ENCODE peak calls at places on chromosomes 5 and 9, in eight cellular contexts. One of them, this sample, is unnamed.

GRCh38 chr5:6732634-6733410 is 19.6 kb downstream of the TENT4A start:
- DNase-seq in stimulated activated CD4-positive, alpha-beta T cell treated with anti-CD3 and anti-CD28 coated beads, TNF-alpha, amount 100 ng/mL, for 1 hour: no peak
- DNase-seq in tibial artery: no peak
- DNase-seq in mucosa of descending colon: no peak
- DNase-seq in Peyer's patch: no peak
- DNase-seq in HEK293T: no peak
- DNase-seq in AG08396: peak; percentile 61
- DNase-seq in naive thymus-derived CD4-positive, alpha-beta T cell: no peak
- DNase-seq in this sample: peak; percentile 78

GRCh38 chr5:72125931-72126620 is 18.8 kb downstream of the MAP1B start:
- DNase-seq in Peyer's patch: no peak
- DNase-seq in tibial artery: no peak
- DNase-seq in AG08396: no peak
- DNase-seq in mucosa of descending colon: no peak
- DNase-seq in naive thymus-derived CD4-positive, alpha-beta T cell: no peak
- DNase-seq in stimulated activated CD4-positive, alpha-beta T cell treated with anti-CD3 and anti-CD28 coated beads, TNF-alpha, amount 100 ng/mL, for 1 hour: no peak
- DNase-seq in HEK293T: no peak
- DNase-seq in this sample: peak; percentile 43

GRCh38 chr5:124054564-124054963 is 542.6 kb downstream of the CSNK1G3 start:
- DNase-seq in AG08396: no peak
- DNase-seq in tibial artery: no peak
- DNase-seq in mucosa of descending colon: no peak
- DNase-seq in Peyer's patch: no peak
- DNase-seq in naive thymus-derived CD4-positive, alpha-beta T cell: no peak
- DNase-seq in HEK293T: no peak
- DNase-seq in stimulated activated CD4-positive, alpha-beta T cell treated with anti-CD3 and anti-CD28 coated beads, TNF-alpha, amount 100 ng/mL, for 1 hour: no peak
- DNase-seq in this sample: no peak

GRCh38 chr5:13910637-13911288 is 33.7 kb downstream of the DNAH5 start:
- DNase-seq in tibial artery: no peak
- DNase-seq in AG08396: no peak
- DNase-seq in stimulated activated CD4-positive, alpha-beta T cell treated with anti-CD3 and anti-CD28 coated beads, TNF-alpha, amount 100 ng/mL, for 1 hour: no peak
- DNase-seq in mucosa of descending colon: no peak
- DNase-seq in Peyer's patch: no peak
- DNase-seq in naive thymus-derived CD4-positive, alpha-beta T cell: no peak
- DNase-seq in HEK293T: no peak
- DNase-seq in this sample: no peak

GRCh38 chr9:36144322-36145206 is 8.0 kb downstream of the GLIPR2 start:
- DNase-seq in Peyer's patch: peak; percentile 67
- DNase-seq in tibial artery: no peak
- DNase-seq in mucosa of descending colon: no peak
- DNase-seq in AG08396: no peak
- DNase-seq in naive thymus-derived CD4-positive, alpha-beta T cell: no peak
- DNase-seq in HEK293T: no peak
- DNase-seq in stimulated activated CD4-positive, alpha-beta T cell treated with anti-CD3 and anti-CD28 coated beads, TNF-alpha, amount 100 ng/mL, for 1 hour: no peak
- DNase-seq in this sample: no peak

GRCh38 chr5:523658-524441 is 399 bp downstream of the SLC9A3 start:
- DNase-seq in stimulated activated CD4-positive, alpha-beta T cell treated with anti-CD3 and anti-CD28 coated beads, TNF-alpha, amount 100 ng/mL, for 1 hour: no peak
- DNase-seq in HEK293T: no peak
- DNase-seq in AG08396: peak; percentile 56
- DNase-seq in Peyer's patch: no peak
- DNase-seq in tibial artery: no peak
- DNase-seq in mucosa of descending colon: no peak
- DNase-seq in naive thymus-derived CD4-positive, alpha-beta T cell: no peak
- DNase-seq in this sample: no peak

GRCh38 chr5:14110680-14111079 is 32.5 kb upstream of the TRIO start:
- DNase-seq in mucosa of descending colon: no peak
- DNase-seq in Peyer's patch: no peak
- DNase-seq in HEK293T: no peak
- DNase-seq in tibial artery: no peak
- DNase-seq in stimulated activated CD4-positive, alpha-beta T cell treated with anti-CD3 and anti-CD28 coated beads, TNF-alpha, amount 100 ng/mL, for 1 hour: no peak
- DNase-seq in naive thymus-derived CD4-positive, alpha-beta T cell: no peak
- DNase-seq in AG08396: peak; percentile 61
- DNase-seq in this sample: peak; percentile 68

GRCh38 chr5:67038817-67039603 is 157.6 kb downstream of the CD180 start:
- DNase-seq in stimulated activated CD4-positive, alpha-beta T cell treated with anti-CD3 and anti-CD28 coated beads, TNF-alpha, amount 100 ng/mL, for 1 hour: no peak
- DNase-seq in HEK293T: no peak
- DNase-seq in Peyer's patch: no peak
- DNase-seq in tibial artery: no peak
- DNase-seq in AG08396: peak; percentile 29
- DNase-seq in naive thymus-derived CD4-positive, alpha-beta T cell: no peak
- DNase-seq in mucosa of descending colon: no peak
- DNase-seq in this sample: peak; percentile 56

GRCh38 chr9:82091100-82091499 is 102.5 kb downstream of the SPATA31D1 start:
- DNase-seq in HEK293T: no peak
- DNase-seq in AG08396: no peak
- DNase-seq in Peyer's patch: no peak
- DNase-seq in mucosa of descending colon: no peak
- DNase-seq in stimulated activated CD4-positive, alpha-beta T cell treated with anti-CD3 and anti-CD28 coated beads, TNF-alpha, amount 100 ng/mL, for 1 hour: no peak
- DNase-seq in tibial artery: no peak
- DNase-seq in naive thymus-derived CD4-positive, alpha-beta T cell: no peak
- DNase-seq in this sample: no peak

GRCh38 chr5:168329302-168329701 is 37.9 kb downstream of the WWC1 start:
- DNase-seq in Peyer's patch: no peak
- DNase-seq in stimulated activated CD4-positive, alpha-beta T cell treated with anti-CD3 and anti-CD28 coated beads, TNF-alpha, amount 100 ng/mL, for 1 hour: no peak
- DNase-seq in AG08396: no peak
- DNase-seq in tibial artery: no peak
- DNase-seq in HEK293T: no peak
- DNase-seq in naive thymus-derived CD4-positive, alpha-beta T cell: no peak
- DNase-seq in mucosa of descending colon: no peak
- DNase-seq in this sample: peak; percentile 34

GRCh38 chr5:52150501-52150900 is 637.2 kb upstream of the ITGA1 start:
- DNase-seq in AG08396: no peak
- DNase-seq in Peyer's patch: no peak
- DNase-seq in HEK293T: no peak
- DNase-seq in stimulated activated CD4-positive, alpha-beta T cell treated with anti-CD3 and anti-CD28 coated beads, TNF-alpha, amount 100 ng/mL, for 1 hour: no peak
- DNase-seq in mucosa of descending colon: no peak
- DNase-seq in naive thymus-derived CD4-positive, alpha-beta T cell: no peak
- DNase-seq in tibial artery: no peak
- DNase-seq in this sample: no peak

GRCh38 chr5:132476853-132477729 is 13.5 kb downstream of the IRF1 start:
- DNase-seq in naive thymus-derived CD4-positive, alpha-beta T cell: no peak
- DNase-seq in AG08396: no peak
- DNase-seq in mucosa of descending colon: peak; percentile 65
- DNase-seq in HEK293T: no peak
- DNase-seq in Peyer's patch: peak; percentile 67
- DNase-seq in stimulated activated CD4-positive, alpha-beta T cell treated with anti-CD3 and anti-CD28 coated beads, TNF-alpha, amount 100 ng/mL, for 1 hour: no peak
- DNase-seq in tibial artery: peak; percentile 12
- DNase-seq in this sample: no peak

GRCh38 chr9:116190997-116191396 is 37.4 kb downstream of the PAPPA start:
- DNase-seq in HEK293T: no peak
- DNase-seq in tibial artery: no peak
- DNase-seq in naive thymus-derived CD4-positive, alpha-beta T cell: no peak
- DNase-seq in AG08396: peak; percentile 61
- DNase-seq in Peyer's patch: no peak
- DNase-seq in mucosa of descending colon: no peak
- DNase-seq in stimulated activated CD4-positive, alpha-beta T cell treated with anti-CD3 and anti-CD28 coated beads, TNF-alpha, amount 100 ng/mL, for 1 hour: no peak
- DNase-seq in this sample: peak; percentile 65

GRCh38 chr5:139014726-139015125 is 139.6 kb upstream of the LRRTM2 start:
- DNase-seq in tibial artery: no peak
- DNase-seq in AG08396: peak; percentile 76
- DNase-seq in mucosa of descending colon: no peak
- DNase-seq in HEK293T: no peak
- DNase-seq in Peyer's patch: no peak
- DNase-seq in stimulated activated CD4-positive, alpha-beta T cell treated with anti-CD3 and anti-CD28 coated beads, TNF-alpha, amount 100 ng/mL, for 1 hour: no peak
- DNase-seq in naive thymus-derived CD4-positive, alpha-beta T cell: no peak
- DNase-seq in this sample: peak; percentile 78

GRCh38 chr5:138574744-138575193 is 432 bp downstream of the HSPA9 start:
- DNase-seq in AG08396: peak; percentile 34
- DNase-seq in stimulated activated CD4-positive, alpha-beta T cell treated with anti-CD3 and anti-CD28 coated beads, TNF-alpha, amount 100 ng/mL, for 1 hour: no peak
- DNase-seq in tibial artery: peak; percentile 29
- DNase-seq in HEK293T: no peak
- DNase-seq in naive thymus-derived CD4-positive, alpha-beta T cell: no peak
- DNase-seq in mucosa of descending colon: peak; percentile 5
- DNase-seq in Peyer's patch: no peak
- DNase-seq in this sample: no peak

GRCh38 chr5:170534941-170535340 is 31.1 kb downstream of the KCNIP1 start:
- DNase-seq in stimulated activated CD4-positive, alpha-beta T cell treated with anti-CD3 and anti-CD28 coated beads, TNF-alpha, amount 100 ng/mL, for 1 hour: no peak
- DNase-seq in AG08396: no peak
- DNase-seq in naive thymus-derived CD4-positive, alpha-beta T cell: no peak
- DNase-seq in Peyer's patch: no peak
- DNase-seq in mucosa of descending colon: no peak
- DNase-seq in HEK293T: no peak
- DNase-seq in tibial artery: no peak
- DNase-seq in this sample: no peak

GRCh38 chr5:67059747-67060490 is 136.7 kb downstream of the CD180 start:
- DNase-seq in naive thymus-derived CD4-positive, alpha-beta T cell: no peak
- DNase-seq in HEK293T: no peak
- DNase-seq in AG08396: no peak
- DNase-seq in tibial artery: no peak
- DNase-seq in stimulated activated CD4-positive, alpha-beta T cell treated with anti-CD3 and anti-CD28 coated beads, TNF-alpha, amount 100 ng/mL, for 1 hour: no peak
- DNase-seq in Peyer's patch: no peak
- DNase-seq in mucosa of descending colon: no peak
- DNase-seq in this sample: peak; percentile 74

GRCh38 chr5:36928947-36929346 is 52.4 kb downstream of the NIPBL start:
- DNase-seq in mucosa of descending colon: no peak
- DNase-seq in tibial artery: no peak
- DNase-seq in HEK293T: no peak
- DNase-seq in naive thymus-derived CD4-positive, alpha-beta T cell: no peak
- DNase-seq in stimulated activated CD4-positive, alpha-beta T cell treated with anti-CD3 and anti-CD28 coated beads, TNF-alpha, amount 100 ng/mL, for 1 hour: no peak
- DNase-seq in AG08396: no peak
- DNase-seq in Peyer's patch: no peak
- DNase-seq in this sample: peak; percentile 58

GRCh38 chr5:111932628-111933027 is 175.6 kb upstream of the NREP start:
- DNase-seq in stimulated activated CD4-positive, alpha-beta T cell treated with anti-CD3 and anti-CD28 coated beads, TNF-alpha, amount 100 ng/mL, for 1 hour: no peak
- DNase-seq in Peyer's patch: no peak
- DNase-seq in tibial artery: no peak
- DNase-seq in naive thymus-derived CD4-positive, alpha-beta T cell: no peak
- DNase-seq in AG08396: no peak
- DNase-seq in mucosa of descending colon: no peak
- DNase-seq in HEK293T: no peak
- DNase-seq in this sample: no peak

GRCh38 chr5:95471447-95471846 is 80.3 kb downstream of the FAM81B start:
- DNase-seq in stimulated activated CD4-positive, alpha-beta T cell treated with anti-CD3 and anti-CD28 coated beads, TNF-alpha, amount 100 ng/mL, for 1 hour: no peak
- DNase-seq in HEK293T: no peak
- DNase-seq in AG08396: no peak
- DNase-seq in tibial artery: no peak
- DNase-seq in naive thymus-derived CD4-positive, alpha-beta T cell: no peak
- DNase-seq in Peyer's patch: no peak
- DNase-seq in mucosa of descending colon: no peak
- DNase-seq in this sample: no peak

GRCh38 chr5:75993638-75994037 is 89.5 kb upstream of the SV2C start:
- DNase-seq in naive thymus-derived CD4-positive, alpha-beta T cell: no peak
- DNase-seq in stimulated activated CD4-positive, alpha-beta T cell treated with anti-CD3 and anti-CD28 coated beads, TNF-alpha, amount 100 ng/mL, for 1 hour: no peak
- DNase-seq in tibial artery: no peak
- DNase-seq in mucosa of descending colon: no peak
- DNase-seq in HEK293T: no peak
- DNase-seq in AG08396: no peak
- DNase-seq in Peyer's patch: no peak
- DNase-seq in this sample: no peak

GRCh38 chr9:21160178-21160577 is 6.3 kb downstream of the IFNA21 start:
- DNase-seq in naive thymus-derived CD4-positive, alpha-beta T cell: no peak
- DNase-seq in HEK293T: no peak
- DNase-seq in mucosa of descending colon: peak; percentile 33
- DNase-seq in tibial artery: no peak
- DNase-seq in AG08396: no peak
- DNase-seq in Peyer's patch: peak; percentile 71
- DNase-seq in stimulated activated CD4-positive, alpha-beta T cell treated with anti-CD3 and anti-CD28 coated beads, TNF-alpha, amount 100 ng/mL, for 1 hour: no peak
- DNase-seq in this sample: peak; percentile 11

GRCh38 chr9:119961774-119962408 is 592.7 kb upstream of the BRINP1 start:
- DNase-seq in mucosa of descending colon: peak; percentile 62
- DNase-seq in Peyer's patch: peak; percentile 52
- DNase-seq in AG08396: peak; percentile 36
- DNase-seq in HEK293T: peak; percentile 65
- DNase-seq in stimulated activated CD4-positive, alpha-beta T cell treated with anti-CD3 and anti-CD28 coated beads, TNF-alpha, amount 100 ng/mL, for 1 hour: no peak
- DNase-seq in tibial artery: no peak
- DNase-seq in naive thymus-derived CD4-positive, alpha-beta T cell: no peak
- DNase-seq in this sample: peak; percentile 21